ENCODE peak calls at places on chromosomes 13 and 19, in seven cellular contexts. One of them, this sample, is unnamed.
A peak's percentile ranks its signal among the peaks of the same experiment; 100 is the strongest.

GRCh38 chr13:48892311-48892710 is 83.4 kb upstream of the FNDC3A start:
- DNase-seq in Calu3: no peak
- DNase-seq in endothelial cell of umbilical vein: peak; percentile 91
- DNase-seq in iPS DF 6.9: no peak
- DNase-seq in uterus: no peak
- DNase-seq in GOT3: no peak
- DNase-seq in activated naive CD8-positive, alpha-beta T cell treated with anti-CD3 and anti-CD28 coated beads, Interleukin-2, amount 50 U/mL, for 16 hours: no peak
- DNase-seq in this sample: no peak

GRCh38 chr13:108322206-108322824 is 52.8 kb downstream of the TNFSF13B start:
- DNase-seq in iPS DF 6.9: no peak
- DNase-seq in activated naive CD8-positive, alpha-beta T cell treated with anti-CD3 and anti-CD28 coated beads, Interleukin-2, amount 50 U/mL, for 16 hours: no peak
- DNase-seq in GOT3: no peak
- DNase-seq in endothelial cell of umbilical vein: peak; percentile 42
- DNase-seq in Calu3: no peak
- DNase-seq in uterus: no peak
- DNase-seq in this sample: no peak

GRCh38 chr13:106619688-106620555 is 52.0 kb upstream of the ARGLU1 start:
- DNase-seq in Calu3: peak; percentile 7
- DNase-seq in uterus: no peak
- DNase-seq in endothelial cell of umbilical vein: peak; percentile 61
- DNase-seq in GOT3: no peak
- DNase-seq in iPS DF 6.9: peak; percentile 37
- DNase-seq in activated naive CD8-positive, alpha-beta T cell treated with anti-CD3 and anti-CD28 coated beads, Interleukin-2, amount 50 U/mL, for 16 hours: no peak
- DNase-seq in this sample: peak; percentile 41

GRCh38 chr13:20521388-20521787 is 4.3 kb downstream of the CRYL1 start:
- DNase-seq in GOT3: no peak
- DNase-seq in Calu3: no peak
- DNase-seq in iPS DF 6.9: no peak
- DNase-seq in endothelial cell of umbilical vein: no peak
- DNase-seq in activated naive CD8-positive, alpha-beta T cell treated with anti-CD3 and anti-CD28 coated beads, Interleukin-2, amount 50 U/mL, for 16 hours: no peak
- DNase-seq in uterus: no peak
- DNase-seq in this sample: no peak

GRCh38 chr19:14059093-14059480 is 2.8 kb downstream of the PALM3 start:
- DNase-seq in uterus: no peak
- DNase-seq in activated naive CD8-positive, alpha-beta T cell treated with anti-CD3 and anti-CD28 coated beads, Interleukin-2, amount 50 U/mL, for 16 hours: no peak
- DNase-seq in GOT3: no peak
- DNase-seq in iPS DF 6.9: no peak
- DNase-seq in endothelial cell of umbilical vein: no peak
- DNase-seq in Calu3: no peak
- DNase-seq in this sample: no peak

GRCh38 chr19:49224856-49225255 is 67.3 kb downstream of the TRPM4 start:
- DNase-seq in endothelial cell of umbilical vein: peak; percentile 80
- DNase-seq in GOT3: no peak
- DNase-seq in iPS DF 6.9: peak; percentile 48
- DNase-seq in uterus: no peak
- DNase-seq in Calu3: peak; percentile 86
- DNase-seq in activated naive CD8-positive, alpha-beta T cell treated with anti-CD3 and anti-CD28 coated beads, Interleukin-2, amount 50 U/mL, for 16 hours: no peak
- DNase-seq in this sample: no peak

GRCh38 chr19:40797166-40797962 is 1.6 kb upstream of the EGLN2 start:
- DNase-seq in uterus: no peak
- DNase-seq in activated naive CD8-positive, alpha-beta T cell treated with anti-CD3 and anti-CD28 coated beads, Interleukin-2, amount 50 U/mL, for 16 hours: no peak
- DNase-seq in iPS DF 6.9: no peak
- DNase-seq in endothelial cell of umbilical vein: no peak
- DNase-seq in GOT3: no peak
- DNase-seq in Calu3: no peak
- DNase-seq in this sample: no peak

GRCh38 chr19:18469245-18470107 is 31.5 kb upstream of the ISYNA1 start:
- DNase-seq in uterus: peak; percentile 67
- DNase-seq in Calu3: peak; percentile 65
- DNase-seq in iPS DF 6.9: peak; percentile 63
- DNase-seq in activated naive CD8-positive, alpha-beta T cell treated with anti-CD3 and anti-CD28 coated beads, Interleukin-2, amount 50 U/mL, for 16 hours: peak; percentile 20
- DNase-seq in GOT3: no peak
- DNase-seq in endothelial cell of umbilical vein: peak; percentile 49
- DNase-seq in this sample: peak; percentile 69

GRCh38 chr19:3509566-3509989 is 3.5 kb downstream of the FZR1 start:
- DNase-seq in GOT3: no peak
- DNase-seq in activated naive CD8-positive, alpha-beta T cell treated with anti-CD3 and anti-CD28 coated beads, Interleukin-2, amount 50 U/mL, for 16 hours: no peak
- DNase-seq in iPS DF 6.9: no peak
- DNase-seq in endothelial cell of umbilical vein: no peak
- DNase-seq in uterus: no peak
- DNase-seq in Calu3: no peak
- DNase-seq in this sample: no peak

GRCh38 chr13:106173346-106173745 is 362.1 kb downstream of the EFNB2 start:
- DNase-seq in uterus: no peak
- DNase-seq in endothelial cell of umbilical vein: no peak
- DNase-seq in Calu3: no peak
- DNase-seq in iPS DF 6.9: no peak
- DNase-seq in activated naive CD8-positive, alpha-beta T cell treated with anti-CD3 and anti-CD28 coated beads, Interleukin-2, amount 50 U/mL, for 16 hours: no peak
- DNase-seq in GOT3: no peak
- DNase-seq in this sample: no peak

GRCh38 chr19:27962260-27962659 is 1250.7 kb downstream of the UQCRFS1 start:
- DNase-seq in Calu3: no peak
- DNase-seq in endothelial cell of umbilical vein: no peak
- DNase-seq in activated naive CD8-positive, alpha-beta T cell treated with anti-CD3 and anti-CD28 coated beads, Interleukin-2, amount 50 U/mL, for 16 hours: no peak
- DNase-seq in iPS DF 6.9: no peak
- DNase-seq in uterus: no peak
- DNase-seq in GOT3: no peak
- DNase-seq in this sample: no peak

GRCh38 chr19:30006206-30006605 is 64.2 kb downstream of the URI1 start:
- DNase-seq in GOT3: no peak
- DNase-seq in Calu3: no peak
- DNase-seq in iPS DF 6.9: no peak
- DNase-seq in uterus: no peak
- DNase-seq in activated naive CD8-positive, alpha-beta T cell treated with anti-CD3 and anti-CD28 coated beads, Interleukin-2, amount 50 U/mL, for 16 hours: no peak
- DNase-seq in endothelial cell of umbilical vein: no peak
- DNase-seq in this sample: no peak

GRCh38 chr13:30355405-30355741 is 48.0 kb upstream of the KATNAL1 start:
- DNase-seq in GOT3: no peak
- DNase-seq in iPS DF 6.9: no peak
- DNase-seq in Calu3: no peak
- DNase-seq in activated naive CD8-positive, alpha-beta T cell treated with anti-CD3 and anti-CD28 coated beads, Interleukin-2, amount 50 U/mL, for 16 hours: no peak
- DNase-seq in endothelial cell of umbilical vein: peak; percentile 37
- DNase-seq in uterus: no peak
- DNase-seq in this sample: no peak

GRCh38 chr19:14408641-14409120 is 10.5 kb downstream of the DDX39A start:
- DNase-seq in endothelial cell of umbilical vein: no peak
- DNase-seq in Calu3: no peak
- DNase-seq in uterus: no peak
- DNase-seq in GOT3: no peak
- DNase-seq in iPS DF 6.9: no peak
- DNase-seq in activated naive CD8-positive, alpha-beta T cell treated with anti-CD3 and anti-CD28 coated beads, Interleukin-2, amount 50 U/mL, for 16 hours: no peak
- DNase-seq in this sample: no peak

GRCh38 chr13:79749985-79750551 is 269.1 kb downstream of the NDFIP2 start:
- DNase-seq in activated naive CD8-positive, alpha-beta T cell treated with anti-CD3 and anti-CD28 coated beads, Interleukin-2, amount 50 U/mL, for 16 hours: no peak
- DNase-seq in endothelial cell of umbilical vein: peak; percentile 70
- DNase-seq in GOT3: no peak
- DNase-seq in iPS DF 6.9: peak; percentile 1
- DNase-seq in uterus: peak; percentile 69
- DNase-seq in Calu3: no peak
- DNase-seq in this sample: peak; percentile 76

GRCh38 chr13:32443111-32443510 is 15.2 kb upstream of the N4BP2L1 start:
- DNase-seq in uterus: no peak
- DNase-seq in endothelial cell of umbilical vein: peak; percentile 43
- DNase-seq in iPS DF 6.9: no peak
- DNase-seq in Calu3: peak; percentile 17
- DNase-seq in GOT3: no peak
- DNase-seq in activated naive CD8-positive, alpha-beta T cell treated with anti-CD3 and anti-CD28 coated beads, Interleukin-2, amount 50 U/mL, for 16 hours: no peak
- DNase-seq in this sample: no peak

GRCh38 chr19:7970716-7971448 is 27.4 kb upstream of the TIMM44 start:
- DNase-seq in uterus: no peak
- DNase-seq in iPS DF 6.9: peak; percentile 81
- DNase-seq in activated naive CD8-positive, alpha-beta T cell treated with anti-CD3 and anti-CD28 coated beads, Interleukin-2, amount 50 U/mL, for 16 hours: no peak
- DNase-seq in endothelial cell of umbilical vein: peak; percentile 27
- DNase-seq in Calu3: peak; percentile 46
- DNase-seq in GOT3: no peak
- DNase-seq in this sample: no peak

GRCh38 chr13:96090240-96091101 is 564 bp downstream of the HS6ST3 start:
- DNase-seq in iPS DF 6.9: no peak
- DNase-seq in endothelial cell of umbilical vein: peak; percentile 6
- DNase-seq in Calu3: no peak
- DNase-seq in uterus: no peak
- DNase-seq in GOT3: no peak
- DNase-seq in activated naive CD8-positive, alpha-beta T cell treated with anti-CD3 and anti-CD28 coated beads, Interleukin-2, amount 50 U/mL, for 16 hours: no peak
- DNase-seq in this sample: no peak

GRCh38 chr19:33815410-33816340 is 19.0 kb downstream of the KCTD15 start:
- DNase-seq in endothelial cell of umbilical vein: no peak
- DNase-seq in uterus: no peak
- DNase-seq in GOT3: no peak
- DNase-seq in Calu3: no peak
- DNase-seq in iPS DF 6.9: no peak
- DNase-seq in activated naive CD8-positive, alpha-beta T cell treated with anti-CD3 and anti-CD28 coated beads, Interleukin-2, amount 50 U/mL, for 16 hours: no peak
- DNase-seq in this sample: no peak

GRCh38 chr13:48653074-48654054 is at the start of gene CYSLTR2:
- DNase-seq in iPS DF 6.9: no peak
- DNase-seq in Calu3: no peak
- DNase-seq in uterus: no peak
- DNase-seq in endothelial cell of umbilical vein: peak; percentile 50
- DNase-seq in GOT3: no peak
- DNase-seq in activated naive CD8-positive, alpha-beta T cell treated with anti-CD3 and anti-CD28 coated beads, Interleukin-2, amount 50 U/mL, for 16 hours: no peak
- DNase-seq in this sample: no peak

GRCh38 chr13:30212256-30212655 is 95.1 kb downstream of the KATNAL1 start:
- DNase-seq in iPS DF 6.9: no peak
- DNase-seq in endothelial cell of umbilical vein: no peak
- DNase-seq in Calu3: no peak
- DNase-seq in uterus: no peak
- DNase-seq in GOT3: no peak
- DNase-seq in activated naive CD8-positive, alpha-beta T cell treated with anti-CD3 and anti-CD28 coated beads, Interleukin-2, amount 50 U/mL, for 16 hours: no peak
- DNase-seq in this sample: no peak

GRCh38 chr19:19663292-19664120 is at the start of gene ATP13A1:
- DNase-seq in uterus: peak; percentile 96
- DNase-seq in activated naive CD8-positive, alpha-beta T cell treated with anti-CD3 and anti-CD28 coated beads, Interleukin-2, amount 50 U/mL, for 16 hours: peak; percentile 83
- DNase-seq in GOT3: peak; percentile 90
- DNase-seq in Calu3: peak; percentile 86
- DNase-seq in endothelial cell of umbilical vein: peak; percentile 96
- DNase-seq in iPS DF 6.9: peak; percentile 77
- DNase-seq in this sample: peak; percentile 97

GRCh38 chr19:12346896-12347295 is 13.5 kb upstream of the ZNF563 start:
- DNase-seq in endothelial cell of umbilical vein: no peak
- DNase-seq in uterus: no peak
- DNase-seq in Calu3: no peak
- DNase-seq in activated naive CD8-positive, alpha-beta T cell treated with anti-CD3 and anti-CD28 coated beads, Interleukin-2, amount 50 U/mL, for 16 hours: no peak
- DNase-seq in iPS DF 6.9: no peak
- DNase-seq in GOT3: no peak
- DNase-seq in this sample: no peak

GRCh38 chr19:17526922-17527321 is 15.5 kb downstream of the PGLS start:
- DNase-seq in GOT3: no peak
- DNase-seq in Calu3: no peak
- DNase-seq in endothelial cell of umbilical vein: no peak
- DNase-seq in iPS DF 6.9: no peak
- DNase-seq in uterus: no peak
- DNase-seq in activated naive CD8-positive, alpha-beta T cell treated with anti-CD3 and anti-CD28 coated beads, Interleukin-2, amount 50 U/mL, for 16 hours: no peak
- DNase-seq in this sample: no peak

GRCh38 chr13:113555141-113555540 is 29.4 kb upstream of the TFDP1 start:
- DNase-seq in uterus: no peak
- DNase-seq in endothelial cell of umbilical vein: no peak
- DNase-seq in iPS DF 6.9: no peak
- DNase-seq in activated naive CD8-positive, alpha-beta T cell treated with anti-CD3 and anti-CD28 coated beads, Interleukin-2, amount 50 U/mL, for 16 hours: no peak
- DNase-seq in GOT3: no peak
- DNase-seq in Calu3: no peak
- DNase-seq in this sample: no peak

GRCh38 chr13:22592515-22592914 is 588.3 kb upstream of the SGCG start:
- DNase-seq in uterus: no peak
- DNase-seq in activated naive CD8-positive, alpha-beta T cell treated with anti-CD3 and anti-CD28 coated beads, Interleukin-2, amount 50 U/mL, for 16 hours: no peak
- DNase-seq in Calu3: no peak
- DNase-seq in iPS DF 6.9: no peak
- DNase-seq in GOT3: no peak
- DNase-seq in endothelial cell of umbilical vein: no peak
- DNase-seq in this sample: no peak

GRCh38 chr19:29491491-29491890 is 34.3 kb upstream of the VSTM2B start:
- DNase-seq in uterus: no peak
- DNase-seq in activated naive CD8-positive, alpha-beta T cell treated with anti-CD3 and anti-CD28 coated beads, Interleukin-2, amount 50 U/mL, for 16 hours: no peak
- DNase-seq in iPS DF 6.9: no peak
- DNase-seq in Calu3: no peak
- DNase-seq in endothelial cell of umbilical vein: no peak
- DNase-seq in GOT3: no peak
- DNase-seq in this sample: no peak

GRCh38 chr13:77698211-77699058 is 948 bp downstream of the SLAIN1 start:
- DNase-seq in endothelial cell of umbilical vein: peak; percentile 31
- DNase-seq in GOT3: no peak
- DNase-seq in iPS DF 6.9: no peak
- DNase-seq in activated naive CD8-positive, alpha-beta T cell treated with anti-CD3 and anti-CD28 coated beads, Interleukin-2, amount 50 U/mL, for 16 hours: peak; percentile 16
- DNase-seq in Calu3: peak; percentile 1
- DNase-seq in uterus: peak; percentile 18
- DNase-seq in this sample: peak; percentile 13

GRCh38 chr19:13842294-13843103 is 34.4 kb upstream of the NANOS3 start:
- DNase-seq in GOT3: peak; percentile 63
- DNase-seq in Calu3: peak; percentile 83
- DNase-seq in uterus: peak; percentile 92
- DNase-seq in iPS DF 6.9: no peak
- DNase-seq in activated naive CD8-positive, alpha-beta T cell treated with anti-CD3 and anti-CD28 coated beads, Interleukin-2, amount 50 U/mL, for 16 hours: no peak
- DNase-seq in endothelial cell of umbilical vein: peak; percentile 70
- DNase-seq in this sample: peak; percentile 90

GRCh38 chr19:53983457-53984289 is 7.8 kb upstream of the CACNG6 start:
- DNase-seq in iPS DF 6.9: no peak
- DNase-seq in uterus: no peak
- DNase-seq in Calu3: no peak
- DNase-seq in activated naive CD8-positive, alpha-beta T cell treated with anti-CD3 and anti-CD28 coated beads, Interleukin-2, amount 50 U/mL, for 16 hours: no peak
- DNase-seq in GOT3: no peak
- DNase-seq in endothelial cell of umbilical vein: no peak
- DNase-seq in this sample: no peak

GRCh38 chr19:16260160-16260793 is 62.6 kb downstream of the AP1M1 start:
- DNase-seq in uterus: no peak
- DNase-seq in Calu3: no peak
- DNase-seq in endothelial cell of umbilical vein: no peak
- DNase-seq in GOT3: no peak
- DNase-seq in iPS DF 6.9: no peak
- DNase-seq in activated naive CD8-positive, alpha-beta T cell treated with anti-CD3 and anti-CD28 coated beads, Interleukin-2, amount 50 U/mL, for 16 hours: no peak
- DNase-seq in this sample: no peak

GRCh38 chr19:56097776-56098175 is 23.3 kb downstream of the ZNF787 start:
- DNase-seq in activated naive CD8-positive, alpha-beta T cell treated with anti-CD3 and anti-CD28 coated beads, Interleukin-2, amount 50 U/mL, for 16 hours: no peak
- DNase-seq in endothelial cell of umbilical vein: no peak
- DNase-seq in iPS DF 6.9: no peak
- DNase-seq in GOT3: no peak
- DNase-seq in uterus: no peak
- DNase-seq in Calu3: no peak
- DNase-seq in this sample: no peak